ENCODE peak calls at places on chromosomes 4 and X, in eight cellular contexts. K is activated naive CD8-positive, alpha-beta T cell treated with anti-CD3 and anti-CD28 coated beads, Interleukin-2, amount 50 U/mL, for 24 hours; S is NCI-H2081 treated with DMSO at 0.1 percent for 48 hours; J is endothelial cell; H is kidney tubule cell; F is GM10248; Q is NCI-H460; G is stimulated activated CD8-positive, alpha-beta memory T cell treated with anti-CD3 and anti-CD28 coated beads, Interleukin-4, amount 100 ng/mL, for 48 hours. T is an unnamed sample.

GRCh38 chrX:48477960-48478755 is 2.2 kb downstream of the FTSJ1 start:
- DNase-seq in K (no peak), S (no peak), J (no peak), H (no peak), F (no peak), Q (no peak), G (no peak), T (no peak)

GRCh38 chr4:73859614-73860088 is 6.6 kb downstream of the PF4V1 start:
- DNase-seq in K (no peak), S (no peak), J (no peak), H (peak; percentile 51), F (no peak), Q (no peak), G (no peak), T (no peak)

GRCh38 chr4:23333946-23334878 is 555.6 kb downstream of the PPARGC1A start:
- DNase-seq in K (peak; percentile 9), S (peak; percentile 20), J (no peak), H (peak; percentile 93), F (no peak), Q (peak; percentile 78), G (no peak), T (peak; percentile 49)

GRCh38 chrX:17814557-17814956 is 46.5 kb downstream of the RAI2 start:
- DNase-seq in K (no peak), S (no peak), J (no peak), H (peak; percentile 59), F (no peak), Q (no peak), G (no peak), T (no peak)

GRCh38 chr4:126772662-126773061 is 860.1 kb upstream of the INTU start:
- DNase-seq in K (no peak), S (no peak), J (no peak), H (no peak), F (no peak), Q (no peak), G (no peak), T (no peak)

GRCh38 chrX:74446876-74447275 is 25.6 kb downstream of the SLC16A2 start:
- DNase-seq in K (no peak), S (no peak), J (no peak), H (no peak), F (no peak), Q (no peak), G (no peak), T (no peak)

GRCh38 chr4:165502919-165503907 is 124.4 kb downstream of the CPE start:
- DNase-seq in K (no peak), S (no peak), J (no peak), H (peak; percentile 51), F (peak; percentile 14), Q (no peak), G (no peak), T (no peak)

GRCh38 chr4:48369771-48370170 is 28.4 kb downstream of the SLAIN2 start:
- DNase-seq in K (no peak), S (no peak), J (no peak), H (no peak), F (no peak), Q (no peak), G (no peak), T (no peak)

GRCh38 chr4:74675673-74676279 is 118.5 kb downstream of the BTC start:
- DNase-seq in K (no peak), S (no peak), J (peak; percentile 40), H (peak; percentile 77), F (peak; percentile 18), Q (peak; percentile 70), G (no peak), T (peak; percentile 11)

GRCh38 chr4:172357006-172357405 is 543.8 kb downstream of the GALNTL6 start:
- DNase-seq in K (no peak), S (no peak), J (no peak), H (no peak), F (no peak), Q (no peak), G (no peak), T (no peak)

GRCh38 chr4:6475492-6476020 is 3.1 kb upstream of the PPP2R2C start:
- DNase-seq in K (no peak), S (no peak), J (no peak), H (no peak), F (no peak), Q (no peak), G (peak; percentile 4), T (no peak)

GRCh38 chr4:71198958-71199357 is 139.9 kb upstream of the SLC4A4 start:
- DNase-seq in K (no peak), S (no peak), J (no peak), H (no peak), F (no peak), Q (no peak), G (no peak), T (peak; percentile 8)

GRCh38 chr4:3469386-3470243 is 6.5 kb downstream of the DOK7 start:
- DNase-seq in K (no peak), S (no peak), J (no peak), H (no peak), F (no peak), Q (no peak), G (no peak), T (no peak)

GRCh38 chr4:98544141-98544817 is 114.1 kb downstream of the TSPAN5 start:
- DNase-seq in K (no peak), S (no peak), J (no peak), H (no peak), F (no peak), Q (no peak), G (no peak), T (no peak)

GRCh38 chrX:100819837-100820666 is at the start of gene CSTF2:
- DNase-seq in K (peak; percentile 73), S (peak; percentile 57), J (peak; percentile 67), H (peak; percentile 88), F (peak; percentile 78), Q (peak; percentile 83), G (peak; percentile 79), T (peak; percentile 89)

GRCh38 chr4:121827851-121828250 is 4.2 kb upstream of the CCNA2 start:
- DNase-seq in K (no peak), S (no peak), J (no peak), H (peak; percentile 56), F (no peak), Q (peak; percentile 36), G (no peak), T (no peak)

GRCh38 chr4:141121768-141122415 is 11.4 kb downstream of the RNF150 start:
- DNase-seq in K (no peak), S (no peak), J (no peak), H (no peak), F (no peak), Q (no peak), G (no peak), T (peak; percentile 66)

GRCh38 chr4:22268350-22269025 is 247.4 kb downstream of the ADGRA3 start:
- DNase-seq in K (no peak), S (no peak), J (no peak), H (peak; percentile 14), F (no peak), Q (no peak), G (no peak), T (no peak)

GRCh38 chr4:78299565-78299972 is 242.4 kb downstream of the FRAS1 start:
- DNase-seq in K (no peak), S (no peak), J (no peak), H (no peak), F (no peak), Q (no peak), G (no peak), T (no peak)

GRCh38 chrX:30570505-30570904 is 7.1 kb downstream of the TASL start:
- DNase-seq in K (no peak), S (no peak), J (no peak), H (peak; percentile 51), F (no peak), Q (peak; percentile 28), G (no peak), T (no peak)

GRCh38 chr4:119659576-119659975 is 31.0 kb upstream of the PDE5A start:
- DNase-seq in K (no peak), S (no peak), J (no peak), H (no peak), F (no peak), Q (no peak), G (no peak), T (no peak)

T was measured in activated CD4-positive, alpha-beta T cell treated with anti-CD3 and anti-CD28 coated beads for 36 hours.